ENCODE peak calls at places on chromosomes 12 and 14, in six cellular contexts. One of them, this sample, is unnamed.

GRCh38 chr14:93965287-93965821 is 11.0 kb downstream of the ASB2 start:
- DNase-seq in GM20000: no peak
- DNase-seq in GM23338: no peak
- DNase-seq in skeletal muscle cell: peak
- DNase-seq in stimulated activated CD4-positive, alpha-beta T cell treated with anti-CD3 and anti-CD28 coated beads, Interleukin-15, amount 100 ng/mL, for 24 hours: no peak
- DNase-seq in GM23248: peak
- DNase-seq in this sample: no peak

GRCh38 chr12:16369156-16369555 is 21.7 kb downstream of the MGST1 start:
- DNase-seq in GM20000: no peak
- DNase-seq in GM23338: no peak
- DNase-seq in skeletal muscle cell: no peak
- DNase-seq in stimulated activated CD4-positive, alpha-beta T cell treated with anti-CD3 and anti-CD28 coated beads, Interleukin-15, amount 100 ng/mL, for 24 hours: no peak
- DNase-seq in GM23248: peak
- DNase-seq in this sample: no peak

GRCh38 chr14:100578552-100578951 is 8.7 kb downstream of the BEGAIN start:
- DNase-seq in GM20000: no peak
- DNase-seq in GM23338: no peak
- DNase-seq in skeletal muscle cell: no peak
- DNase-seq in stimulated activated CD4-positive, alpha-beta T cell treated with anti-CD3 and anti-CD28 coated beads, Interleukin-15, amount 100 ng/mL, for 24 hours: no peak
- DNase-seq in GM23248: peak
- DNase-seq in this sample: peak

GRCh38 chr14:81435048-81435577 is 35.0 kb upstream of the STON2 start:
- DNase-seq in GM20000: no peak
- DNase-seq in GM23338: no peak
- DNase-seq in skeletal muscle cell: no peak
- DNase-seq in stimulated activated CD4-positive, alpha-beta T cell treated with anti-CD3 and anti-CD28 coated beads, Interleukin-15, amount 100 ng/mL, for 24 hours: no peak
- DNase-seq in GM23248: no peak
- DNase-seq in this sample: no peak

GRCh38 chr14:68479247-68479646 is 313.6 kb downstream of the ZFP36L1 start:
- DNase-seq in GM20000: no peak
- DNase-seq in GM23338: no peak
- DNase-seq in skeletal muscle cell: no peak
- DNase-seq in stimulated activated CD4-positive, alpha-beta T cell treated with anti-CD3 and anti-CD28 coated beads, Interleukin-15, amount 100 ng/mL, for 24 hours: no peak
- DNase-seq in GM23248: no peak
- DNase-seq in this sample: no peak

GRCh38 chr12:122880668-122881067 is 15.3 kb downstream of the VPS37B start:
- DNase-seq in GM20000: no peak
- DNase-seq in GM23338: peak
- DNase-seq in skeletal muscle cell: peak
- DNase-seq in stimulated activated CD4-positive, alpha-beta T cell treated with anti-CD3 and anti-CD28 coated beads, Interleukin-15, amount 100 ng/mL, for 24 hours: peak
- DNase-seq in GM23248: peak
- DNase-seq in this sample: peak

GRCh38 chr12:49702676-49703228 is 4.5 kb downstream of the FMNL3 start:
- DNase-seq in GM20000: no peak
- DNase-seq in GM23338: no peak
- DNase-seq in skeletal muscle cell: no peak
- DNase-seq in stimulated activated CD4-positive, alpha-beta T cell treated with anti-CD3 and anti-CD28 coated beads, Interleukin-15, amount 100 ng/mL, for 24 hours: no peak
- DNase-seq in GM23248: no peak
- DNase-seq in this sample: no peak

GRCh38 chr12:24754690-24755638 is 193.9 kb downstream of the BCAT1 start:
- DNase-seq in GM20000: no peak
- DNase-seq in GM23338: no peak
- DNase-seq in skeletal muscle cell: peak
- DNase-seq in stimulated activated CD4-positive, alpha-beta T cell treated with anti-CD3 and anti-CD28 coated beads, Interleukin-15, amount 100 ng/mL, for 24 hours: no peak
- DNase-seq in GM23248: peak
- DNase-seq in this sample: no peak

GRCh38 chr14:36069535-36069900 is 107.0 kb downstream of the PTCSC3 start:
- DNase-seq in GM20000: peak
- DNase-seq in GM23338: peak
- DNase-seq in skeletal muscle cell: no peak
- DNase-seq in stimulated activated CD4-positive, alpha-beta T cell treated with anti-CD3 and anti-CD28 coated beads, Interleukin-15, amount 100 ng/mL, for 24 hours: peak
- DNase-seq in GM23248: peak
- DNase-seq in this sample: peak

GRCh38 chr12:103181366-103182152 is 224.1 kb downstream of the ASCL1 start:
- DNase-seq in GM20000: peak
- DNase-seq in GM23338: no peak
- DNase-seq in skeletal muscle cell: no peak
- DNase-seq in stimulated activated CD4-positive, alpha-beta T cell treated with anti-CD3 and anti-CD28 coated beads, Interleukin-15, amount 100 ng/mL, for 24 hours: no peak
- DNase-seq in GM23248: no peak
- DNase-seq in this sample: no peak

GRCh38 chr12:2113501-2113912 is 60.7 kb downstream of the CACNA1C start:
- DNase-seq in GM20000: no peak
- DNase-seq in GM23338: no peak
- DNase-seq in skeletal muscle cell: no peak
- DNase-seq in stimulated activated CD4-positive, alpha-beta T cell treated with anti-CD3 and anti-CD28 coated beads, Interleukin-15, amount 100 ng/mL, for 24 hours: no peak
- DNase-seq in GM23248: no peak
- DNase-seq in this sample: no peak

GRCh38 chr12:104643921-104644669 is 187.3 kb downstream of the CHST11 start:
- DNase-seq in GM20000: peak
- DNase-seq in GM23338: no peak
- DNase-seq in skeletal muscle cell: no peak
- DNase-seq in stimulated activated CD4-positive, alpha-beta T cell treated with anti-CD3 and anti-CD28 coated beads, Interleukin-15, amount 100 ng/mL, for 24 hours: peak
- DNase-seq in GM23248: no peak
- DNase-seq in this sample: no peak

GRCh38 chr12:11795192-11795909 is 145.9 kb downstream of the ETV6 start:
- DNase-seq in GM20000: no peak
- DNase-seq in GM23338: no peak
- DNase-seq in skeletal muscle cell: no peak
- DNase-seq in stimulated activated CD4-positive, alpha-beta T cell treated with anti-CD3 and anti-CD28 coated beads, Interleukin-15, amount 100 ng/mL, for 24 hours: no peak
- DNase-seq in GM23248: peak
- DNase-seq in this sample: no peak

GRCh38 chr14:21063479-21063878 is 5.9 kb downstream of the RNASE8 start:
- DNase-seq in GM20000: no peak
- DNase-seq in GM23338: peak
- DNase-seq in skeletal muscle cell: peak
- DNase-seq in stimulated activated CD4-positive, alpha-beta T cell treated with anti-CD3 and anti-CD28 coated beads, Interleukin-15, amount 100 ng/mL, for 24 hours: no peak
- DNase-seq in GM23248: peak
- DNase-seq in this sample: no peak

GRCh38 chr12:67354322-67354721 is 85.2 kb downstream of the CAND1 start:
- DNase-seq in GM20000: no peak
- DNase-seq in GM23338: no peak
- DNase-seq in skeletal muscle cell: no peak
- DNase-seq in stimulated activated CD4-positive, alpha-beta T cell treated with anti-CD3 and anti-CD28 coated beads, Interleukin-15, amount 100 ng/mL, for 24 hours: peak
- DNase-seq in GM23248: peak
- DNase-seq in this sample: no peak

GRCh38 chr12:113823816-113824215 is 142.3 kb downstream of the RBM19 start:
- DNase-seq in GM20000: no peak
- DNase-seq in GM23338: no peak
- DNase-seq in skeletal muscle cell: no peak
- DNase-seq in stimulated activated CD4-positive, alpha-beta T cell treated with anti-CD3 and anti-CD28 coated beads, Interleukin-15, amount 100 ng/mL, for 24 hours: no peak
- DNase-seq in GM23248: no peak
- DNase-seq in this sample: no peak

GRCh38 chr14:62689741-62690140 is 355.5 kb downstream of the KCNH5 start:
- DNase-seq in GM20000: no peak
- DNase-seq in GM23338: no peak
- DNase-seq in skeletal muscle cell: no peak
- DNase-seq in stimulated activated CD4-positive, alpha-beta T cell treated with anti-CD3 and anti-CD28 coated beads, Interleukin-15, amount 100 ng/mL, for 24 hours: no peak
- DNase-seq in GM23248: no peak
- DNase-seq in this sample: no peak

GRCh38 chr12:26870491-26871419 is 37.8 kb upstream of the ITPR2 start:
- DNase-seq in GM20000: no peak
- DNase-seq in GM23338: no peak
- DNase-seq in skeletal muscle cell: peak
- DNase-seq in stimulated activated CD4-positive, alpha-beta T cell treated with anti-CD3 and anti-CD28 coated beads, Interleukin-15, amount 100 ng/mL, for 24 hours: no peak
- DNase-seq in GM23248: peak
- DNase-seq in this sample: no peak

GRCh38 chr12:61536525-61536924 is 723.7 kb upstream of the USP15 start:
- DNase-seq in GM20000: no peak
- DNase-seq in GM23338: no peak
- DNase-seq in skeletal muscle cell: no peak
- DNase-seq in stimulated activated CD4-positive, alpha-beta T cell treated with anti-CD3 and anti-CD28 coated beads, Interleukin-15, amount 100 ng/mL, for 24 hours: no peak
- DNase-seq in GM23248: peak
- DNase-seq in this sample: no peak

GRCh38 chr12:114152066-114152465 is 185.9 kb upstream of the RBM19 start:
- DNase-seq in GM20000: no peak
- DNase-seq in GM23338: no peak
- DNase-seq in skeletal muscle cell: no peak
- DNase-seq in stimulated activated CD4-positive, alpha-beta T cell treated with anti-CD3 and anti-CD28 coated beads, Interleukin-15, amount 100 ng/mL, for 24 hours: no peak
- DNase-seq in GM23248: no peak
- DNase-seq in this sample: no peak